ENCODE peak calls at places on chromosomes 12 and 14, in five cellular contexts. J is astrocyte of the cerebellum, T is A549, N is endothelial cell of umbilical vein, I is suprapubic skin. Y is an unnamed sample.
A peak's percentile ranks its signal among the peaks of the same experiment; 100 is the strongest.

GRCh38 chr12:120842595-120842994 is 61.6 kb downstream of the SPPL3 start:
- DNase-seq in J (no peak), T (no peak), N (no peak), I (no peak), Y (no peak)

GRCh38 chr12:4392223-4392742 is 12.8 kb upstream of the FGF23 start:
- DNase-seq in J (no peak), N (peak; percentile 19), T (no peak), I (no peak), Y (no peak)

GRCh38 chr14:68361231-68361630 is 431.6 kb downstream of the ZFP36L1 start:
- DNase-seq in J (peak; percentile 39), N (peak; percentile 73), T (no peak), I (no peak), Y (no peak)

GRCh38 chr14:104421401-104421821 is 158.2 kb upstream of the C14orf180 start:
- DNase-seq in N (no peak), I (peak; percentile 66), J (no peak), T (no peak), Y (no peak)

GRCh38 chr12:77736219-77736965 is 94.3 kb upstream of the NAV3 start:
- DNase-seq in I (no peak), N (no peak), T (peak; percentile 2), J (no peak), Y (no peak)

GRCh38 chr12:27014859-27015729 is 910 bp upstream of the TM7SF3 start:
- DNase-seq in T (peak; percentile 16), I (no peak), J (no peak), N (no peak), Y (no peak)

GRCh38 chr12:104823985-104824441 is 134.1 kb downstream of the SLC41A2 start:
- DNase-seq in N (no peak), T (peak; percentile 20), J (no peak), I (no peak), Y (no peak)

GRCh38 chr12:54356951-54357356 is 7.3 kb downstream of the GPR84 start:
- DNase-seq in I (no peak), T (no peak), N (no peak), J (no peak), Y (no peak)

GRCh38 chr12:2378835-2379330 is 326.1 kb downstream of the CACNA1C start:
- DNase-seq in J (no peak), T (no peak), N (no peak), I (no peak), Y (no peak)

GRCh38 chr12:21697829-21698630 is 40.4 kb upstream of the LDHB start:
- DNase-seq in I (no peak), J (peak; percentile 42), N (peak; percentile 49), T (peak; percentile 42), Y (no peak)

GRCh38 chr12:66552753-66553152 is 126.1 kb downstream of the GRIP1 start:
- DNase-seq in I (no peak), N (no peak), J (no peak), T (no peak), Y (no peak)

DNA sequence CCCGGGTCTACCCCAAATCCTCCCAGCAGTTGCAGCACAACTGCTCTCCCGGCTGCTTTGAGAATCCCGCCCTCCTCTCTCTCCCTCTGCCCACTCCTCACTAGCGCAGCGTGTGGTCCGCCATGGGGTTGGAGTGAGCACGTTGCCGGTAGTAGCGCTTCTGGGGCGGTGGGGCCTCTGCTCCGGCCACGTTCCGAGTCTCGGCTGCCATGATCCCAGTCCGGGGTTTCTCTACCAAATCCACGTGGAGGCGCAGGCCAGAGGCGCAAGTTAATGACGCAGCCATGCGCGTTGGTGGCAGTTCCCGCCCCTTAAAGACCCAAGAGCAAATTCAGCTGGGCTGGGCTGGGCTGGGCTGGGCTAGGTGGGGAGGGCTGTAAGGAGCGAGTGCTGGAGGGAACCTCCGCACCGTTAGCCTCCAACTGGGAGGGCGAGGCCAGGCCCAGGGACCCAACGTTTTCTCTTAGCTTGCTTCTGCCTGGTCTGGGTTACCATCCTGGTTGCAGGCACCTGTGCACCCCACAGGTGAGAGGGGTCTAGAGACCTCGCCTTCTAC is at the start of gene METTL1:
- DNase-seq in N (peak; percentile 98), J (peak; percentile 92), T (peak; percentile 99), I (peak; percentile 97), Y (peak; percentile 92)
- TF ChIP-seq CTCF in N (no peak), J (no peak), T (no peak), I (no peak), Y (no peak)

GRCh38 chr12:71216725-71217579 is 59.2 kb upstream of the TSPAN8 start:
- DNase-seq in N (peak; percentile 34), I (no peak), T (peak; percentile 45), J (no peak), Y (no peak)
- TF ChIP-seq CTCF in N (no peak), I (peak; percentile 38), T (peak; percentile 35), J (no peak), Y (no peak)

GRCh38 chr12:90062799-90063198 is 354.2 kb upstream of the ATP2B1 start:
- DNase-seq in N (no peak), J (no peak), I (no peak), T (no peak), Y (no peak)
- TF ChIP-seq CTCF in N (no peak), J (no peak), I (no peak), T (no peak), Y (no peak)

DNA sequence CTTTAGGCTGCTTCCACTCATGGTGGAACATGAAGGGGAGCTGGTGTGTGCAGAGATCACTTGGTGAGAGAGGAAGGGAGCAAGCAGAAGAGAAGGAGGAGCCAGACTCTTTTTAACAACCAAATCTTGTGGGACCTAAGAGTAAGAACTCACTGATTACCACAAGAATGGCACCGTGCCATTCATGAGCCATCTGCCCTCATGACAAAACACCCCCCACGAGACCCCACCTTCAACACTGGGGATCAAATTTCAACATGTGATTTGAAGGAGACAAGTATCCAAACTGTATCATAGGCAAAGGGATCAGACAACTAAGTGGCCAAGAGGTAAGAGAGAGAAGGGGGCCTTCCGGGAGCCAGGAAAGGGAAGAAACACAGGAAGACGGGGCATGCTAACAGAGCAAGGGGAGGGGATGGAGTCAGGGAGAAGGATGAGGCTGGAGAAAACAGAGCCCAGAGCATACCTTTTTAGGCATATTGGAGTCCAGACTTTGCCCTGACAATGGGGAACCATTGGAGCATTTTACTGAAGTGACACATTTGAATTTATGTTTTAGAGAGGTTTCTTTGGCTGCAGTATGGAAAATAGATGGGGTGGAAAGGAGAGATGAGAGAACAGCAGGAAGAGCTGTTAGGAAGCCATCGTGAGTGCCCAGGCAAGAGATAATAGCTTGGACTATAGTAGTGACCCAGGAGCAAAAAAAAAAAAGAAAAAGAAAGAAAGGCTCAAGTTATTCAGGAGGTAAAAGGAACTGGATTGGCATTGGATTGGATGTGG is 204.4 kb upstream of the NUDT4 start:
- DNase-seq in N (no peak), I (no peak), T (no peak), J (no peak), Y (no peak)
- TF ChIP-seq CTCF in N (no peak), I (no peak), T (no peak), J (no peak), Y (no peak)

DNA sequence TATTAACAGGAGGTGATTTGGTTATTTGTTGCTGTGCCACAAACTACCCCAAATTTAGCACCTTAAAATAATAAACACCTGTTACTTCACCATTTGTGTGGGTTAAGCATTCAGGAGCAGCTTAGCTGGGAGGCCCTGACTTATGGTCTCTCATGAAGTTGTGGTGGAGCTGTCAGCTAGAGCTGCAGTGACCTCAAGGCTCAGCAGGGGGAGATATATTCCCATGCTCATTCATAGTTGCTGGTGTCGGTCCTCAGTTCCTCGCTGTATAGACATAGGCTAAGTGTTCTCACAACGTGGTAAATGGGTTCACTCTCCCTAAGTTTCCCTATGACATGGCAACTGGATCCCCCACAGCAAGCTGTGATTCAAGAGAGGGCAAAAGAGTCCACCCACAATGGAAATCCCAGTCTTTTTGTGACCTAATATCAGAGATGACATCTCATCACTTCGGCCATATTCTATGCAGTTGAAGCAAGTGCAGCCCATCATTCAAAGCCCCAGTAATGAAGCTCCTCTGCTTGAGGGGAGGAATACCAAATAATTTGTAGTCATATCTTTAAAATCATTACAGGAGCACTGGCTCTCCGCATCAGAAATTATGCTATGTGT is 41.1 kb downstream of the PRB3 start:
- DNase-seq in T (peak; percentile 57), I (no peak), J (peak; percentile 9), N (peak; percentile 73), Y (no peak)
- TF ChIP-seq CTCF in T (peak; percentile 39), I (peak; percentile 28), J (peak; percentile 65), N (peak; percentile 84), Y (no peak)

DNA sequence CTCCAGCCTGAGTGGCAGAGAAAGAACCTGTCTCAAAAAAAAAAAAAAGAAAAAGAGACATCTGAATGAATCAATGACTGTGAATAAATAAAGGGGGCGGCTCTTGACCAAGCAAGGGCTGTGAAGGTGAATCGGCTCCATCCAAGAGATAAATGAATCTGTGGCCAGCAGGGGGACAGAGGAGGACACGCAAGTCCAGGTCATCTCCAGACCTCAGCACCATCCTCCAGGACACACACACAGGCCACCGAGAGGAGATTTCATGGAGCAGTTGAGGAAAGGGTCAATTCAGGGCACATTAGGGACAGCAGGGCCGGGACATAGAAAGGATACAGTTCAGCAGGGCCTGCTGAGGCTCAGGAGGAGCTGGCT is 21.6 kb downstream of the TRPV4 start:
- DNase-seq in N (no peak), I (no peak), J (no peak), T (peak; percentile 67), Y (no peak)
- TF ChIP-seq CTCF in N (no peak), I (no peak), J (no peak), T (no peak), Y (no peak)

GRCh38 chr12:80195143-80195726 is 95.9 kb downstream of the OTOGL start:
- DNase-seq in N (peak; percentile 79), J (peak; percentile 67), T (peak; percentile 69), I (no peak), Y (no peak)
- TF ChIP-seq CTCF in N (peak; percentile 74), J (peak; percentile 81), T (peak; percentile 54), I (peak; percentile 30), Y (no peak)

Y was measured in omental fat pad.